ENCODE peak calls at places on chromosomes 5 and 9, in five cellular contexts. Y is brain microvascular endothelial cell; C is activated T-helper 9 cell treated with anti-CD3 and anti-CD28 coated beads, Interleukin-2, amount 50 U/mL, for 16 hours; R is adrenal gland; B is WTC11. V is an unnamed sample.
A peak's percentile ranks its signal among the peaks of the same experiment; 100 is the strongest.

GRCh38 chr5:140391312-140391711 is 10.3 kb upstream of the ANKHD1 start:
- DNase-seq in R (no peak), C (no peak), Y (no peak), B (no peak), V (no peak)

GRCh38 chr9:15524845-15525455 is 14.2 kb upstream of the PSIP1 start:
- DNase-seq in C (no peak), R (no peak), Y (no peak), B (no peak), V (no peak)

GRCh38 chr9:129949821-129950220 is 93.2 kb downstream of the FNBP1 start:
- DNase-seq in B (no peak), C (no peak), R (no peak), Y (no peak), V (no peak)

GRCh38 chr5:156799171-156799570 is 50.9 kb upstream of the PPP1R2B start:
- DNase-seq in C (no peak), Y (no peak), R (no peak), B (no peak), V (no peak)

GRCh38 chr9:6931913-6932312 is 174.1 kb downstream of the KDM4C start:
- DNase-seq in C (no peak), Y (peak; percentile 92), B (no peak), R (peak; percentile 93), V (no peak)

GRCh38 chr5:97062046-97062445 is 80.4 kb downstream of the LIX1 start:
- DNase-seq in B (no peak), Y (no peak), C (no peak), R (no peak), V (no peak)

GRCh38 chr9:76691761-76692313 is 72.4 kb upstream of the PCA3 start:
- DNase-seq in Y (no peak), C (no peak), B (no peak), R (no peak), V (no peak)

GRCh38 chr9:137454506-137455360 is 4.4 kb downstream of the NSMF start:
- DNase-seq in C (no peak), Y (no peak), R (peak; percentile 54), B (peak; percentile 57), V (no peak)

GRCh38 chr5:1791176-1791575 is 8.5 kb downstream of the MRPL36 start:
- DNase-seq in R (no peak), C (no peak), Y (no peak), B (no peak), V (no peak)

GRCh38 chr5:134784241-134784920 is 25.8 kb downstream of the DDX46 start:
- DNase-seq in Y (no peak), C (no peak), R (no peak), B (no peak), V (no peak)

GRCh38 chr9:7957803-7958202 is 158.2 kb upstream of the DMAC1 start:
- DNase-seq in R (no peak), Y (no peak), C (no peak), B (no peak), V (no peak)

GRCh38 chr5:65468633-65469032 is 13.1 kb downstream of the ADAMTS6 start:
- DNase-seq in C (no peak), R (no peak), B (no peak), Y (no peak), V (no peak)

GRCh38 chr9:99040911-99041582 is 63.9 kb upstream of the TGFBR1 start:
- DNase-seq in B (no peak), R (peak; percentile 35), Y (peak; percentile 83), C (no peak), V (no peak)

GRCh38 chr5:124748687-124749594 is 2.5 kb upstream of the ZNF608 start:
- DNase-seq in B (peak; percentile 65), Y (peak; percentile 93), C (no peak), R (peak; percentile 85), V (no peak)

GRCh38 chr9:19939890-19940289 is 151.1 kb upstream of the SLC24A2 start:
- DNase-seq in B (no peak), R (no peak), Y (no peak), C (no peak), V (no peak)

GRCh38 chr9:15087031-15087417 is 176.8 kb upstream of the FREM1 start:
- DNase-seq in R (no peak), C (no peak), Y (no peak), B (no peak), V (no peak)

GRCh38 chr9:107363511-107364182 is 80.6 kb downstream of the RAD23B start:
- DNase-seq in B (no peak), Y (no peak), C (no peak), R (no peak), V (no peak)

GRCh38 chr5:150516011-150516410 is 8.1 kb downstream of the NDST1 start:
- DNase-seq in B (no peak), R (peak; percentile 82), Y (peak; percentile 66), C (no peak), V (no peak)

GRCh38 chr5:28580616-28581015 is 1542.2 kb upstream of the CDH9 start:
- DNase-seq in B (no peak), Y (peak; percentile 75), C (no peak), R (no peak), V (no peak)

GRCh38 chr5:125023673-125024072 is 277.2 kb upstream of the ZNF608 start:
- DNase-seq in B (no peak), Y (peak; percentile 19), R (no peak), C (no peak), V (no peak)

GRCh38 chr9:134358968-134359319 is 32.7 kb downstream of the RXRA start:
- DNase-seq in C (no peak), B (no peak), R (no peak), Y (no peak), V (no peak)

GRCh38 chr9:90058364-90058763 is 453.6 kb downstream of the GADD45G start:
- DNase-seq in B (no peak), R (no peak), Y (no peak), C (no peak), V (no peak)

GRCh38 chr5:150000990-150001659 is 586 bp downstream of the HMGXB3 start:
- DNase-seq in R (peak; percentile 62), Y (no peak), C (peak; percentile 23), B (peak; percentile 60), V (peak; percentile 68)

GRCh38 chr9:15873573-15874177 is 320.8 kb downstream of the CCDC171 start:
- DNase-seq in B (no peak), R (no peak), C (no peak), Y (peak; percentile 16), V (no peak)

GRCh38 chr5:59069438-59070079 is 486.7 kb downstream of the RAB3C start:
- DNase-seq in R (peak; percentile 63), B (no peak), Y (peak; percentile 92), C (no peak), V (no peak)

GRCh38 chr5:137488974-137489373 is 10.2 kb downstream of the SPOCK1 start:
- DNase-seq in B (no peak), Y (no peak), R (no peak), C (no peak), V (no peak)

GRCh38 chr5:115583474-115583873 is 18.8 kb downstream of the TICAM2 start:
- DNase-seq in R (no peak), C (no peak), Y (peak; percentile 92), B (no peak), V (no peak)

GRCh38 chr9:21465859-21466518 is 16.1 kb downstream of the IFNE start:
- DNase-seq in C (no peak), B (no peak), R (no peak), Y (peak; percentile 59), V (no peak)

GRCh38 chr9:106560540-106560939 is 302.4 kb upstream of the ZNF462 start:
- DNase-seq in B (no peak), C (no peak), R (no peak), Y (no peak), V (no peak)

GRCh38 chr5:62791059-62791458 is 212.4 kb downstream of the LRRC70 start:
- DNase-seq in R (no peak), Y (peak; percentile 38), B (no peak), C (no peak), V (no peak)